ENCODE peak calls at places on chromosome 16, in six cellular contexts. One of them, this sample, is unnamed.

GRCh38 chr16:19532601-19533000 is 8.9 kb downstream of the CCP110 start:
- DNase-seq in HCT116: no peak
- DNase-seq in uterus: no peak
- DNase-seq in A549: no peak
- DNase-seq in erythroblast: no peak
- DNase-seq in sigmoid colon: no peak
- DNase-seq in this sample: no peak

GRCh38 chr16:12393208-12393607 is 410.5 kb downstream of the CPPED1 start:
- DNase-seq in HCT116: no peak
- DNase-seq in uterus: no peak
- DNase-seq in A549: no peak
- DNase-seq in erythroblast: no peak
- DNase-seq in sigmoid colon: no peak
- DNase-seq in this sample: no peak

GRCh38 chr16:29854520-29855100 is 8.4 kb downstream of the CDIPT start:
- DNase-seq in HCT116: no peak
- DNase-seq in uterus: no peak
- DNase-seq in A549: no peak
- DNase-seq in erythroblast: no peak
- DNase-seq in sigmoid colon: no peak
- DNase-seq in this sample: no peak

GRCh38 chr16:27780468-27781194 is 230.7 kb downstream of the KATNIP start:
- DNase-seq in HCT116: no peak
- DNase-seq in uterus: no peak
- DNase-seq in A549: no peak
- DNase-seq in erythroblast: no peak
- DNase-seq in sigmoid colon: no peak
- DNase-seq in this sample: no peak

GRCh38 chr16:2432286-2432685 is 3.0 kb downstream of the CCNF start:
- DNase-seq in HCT116: no peak
- DNase-seq in uterus: no peak
- DNase-seq in A549: no peak
- DNase-seq in erythroblast: no peak
- DNase-seq in sigmoid colon: no peak
- DNase-seq in this sample: no peak

GRCh38 chr16:57677622-57678369 is 9.7 kb downstream of the ADGRG3 start:
- DNase-seq in HCT116: no peak
- DNase-seq in uterus: no peak
- DNase-seq in A549: peak
- DNase-seq in erythroblast: no peak
- DNase-seq in sigmoid colon: peak
- DNase-seq in this sample: no peak

GRCh38 chr16:86355951-86356350 is 154.4 kb upstream of the FOXF1 start:
- DNase-seq in HCT116: peak
- DNase-seq in uterus: no peak
- DNase-seq in A549: no peak
- DNase-seq in erythroblast: no peak
- DNase-seq in sigmoid colon: no peak
- DNase-seq in this sample: no peak

GRCh38 chr16:3256146-3256875 is at the start of gene MEFV:
- DNase-seq in HCT116: no peak
- DNase-seq in uterus: no peak
- DNase-seq in A549: no peak
- DNase-seq in erythroblast: no peak
- DNase-seq in sigmoid colon: no peak
- DNase-seq in this sample: no peak

GRCh38 chr16:75000481-75001081 is 1.8 kb downstream of the ZNRF1 start:
- DNase-seq in HCT116: no peak
- DNase-seq in uterus: no peak
- DNase-seq in A549: no peak
- DNase-seq in erythroblast: peak
- DNase-seq in sigmoid colon: no peak
- DNase-seq in this sample: no peak

GRCh38 chr16:21166561-21166961 is 8.1 kb downstream of the LDAF1 start:
- DNase-seq in HCT116: no peak
- DNase-seq in uterus: no peak
- DNase-seq in A549: no peak
- DNase-seq in erythroblast: no peak
- DNase-seq in sigmoid colon: no peak
- DNase-seq in this sample: peak

GRCh38 chr16:87963400-87963799 is 12.2 kb downstream of the BANP start:
- DNase-seq in HCT116: no peak
- DNase-seq in uterus: no peak
- DNase-seq in A549: no peak
- DNase-seq in erythroblast: peak
- DNase-seq in sigmoid colon: no peak
- DNase-seq in this sample: peak

GRCh38 chr16:13376174-13376573 is 474.8 kb downstream of the SHISA9 start:
- DNase-seq in HCT116: no peak
- DNase-seq in uterus: no peak
- DNase-seq in A549: no peak
- DNase-seq in erythroblast: no peak
- DNase-seq in sigmoid colon: no peak
- DNase-seq in this sample: no peak

GRCh38 chr16:77501260-77501659 is 66.4 kb upstream of the ADAMTS18 start:
- DNase-seq in HCT116: no peak
- DNase-seq in uterus: no peak
- DNase-seq in A549: no peak
- DNase-seq in erythroblast: no peak
- DNase-seq in sigmoid colon: no peak
- DNase-seq in this sample: no peak

GRCh38 chr16:78097522-78097921 is 1.9 kb upstream of the WWOX start:
- DNase-seq in HCT116: no peak
- DNase-seq in uterus: no peak
- DNase-seq in A549: no peak
- DNase-seq in erythroblast: no peak
- DNase-seq in sigmoid colon: no peak
- DNase-seq in this sample: no peak

GRCh38 chr16:27820646-27821345 is 242.7 kb downstream of the GSG1L start:
- DNase-seq in HCT116: no peak
- DNase-seq in uterus: no peak
- DNase-seq in A549: no peak
- DNase-seq in erythroblast: no peak
- DNase-seq in sigmoid colon: peak
- DNase-seq in this sample: no peak

GRCh38 chr16:48409839-48410610 is 24.8 kb upstream of the SIAH1 start:
- DNase-seq in HCT116: no peak
- DNase-seq in uterus: no peak
- DNase-seq in A549: peak
- DNase-seq in erythroblast: peak
- DNase-seq in sigmoid colon: no peak
- DNase-seq in this sample: peak

GRCh38 chr16:31810863-31811262 is 62.7 kb upstream of the ZNF267 start:
- DNase-seq in HCT116: no peak
- DNase-seq in uterus: no peak
- DNase-seq in A549: no peak
- DNase-seq in erythroblast: no peak
- DNase-seq in sigmoid colon: no peak
- DNase-seq in this sample: no peak

GRCh38 chr16:19289805-19290490 is 4.4 kb downstream of the CLEC19A start:
- DNase-seq in HCT116: no peak
- DNase-seq in uterus: no peak
- DNase-seq in A549: no peak
- DNase-seq in erythroblast: no peak
- DNase-seq in sigmoid colon: no peak
- DNase-seq in this sample: no peak

GRCh38 chr16:17125671-17126070 is 345.1 kb downstream of the XYLT1 start:
- DNase-seq in HCT116: no peak
- DNase-seq in uterus: no peak
- DNase-seq in A549: no peak
- DNase-seq in erythroblast: no peak
- DNase-seq in sigmoid colon: no peak
- DNase-seq in this sample: no peak

GRCh38 chr16:12721841-12722467 is 81.7 kb downstream of the CPPED1 start:
- DNase-seq in HCT116: no peak
- DNase-seq in uterus: no peak
- DNase-seq in A549: no peak
- DNase-seq in erythroblast: no peak
- DNase-seq in sigmoid colon: no peak
- DNase-seq in this sample: no peak

GRCh38 chr16:57381791-57382534 is 9.7 kb downstream of the CX3CL1 start:
- DNase-seq in HCT116: no peak
- DNase-seq in uterus: no peak
- DNase-seq in A549: no peak
- DNase-seq in erythroblast: no peak
- DNase-seq in sigmoid colon: no peak
- DNase-seq in this sample: no peak

GRCh38 chr16:28623172-28623711 is 13.4 kb upstream of the SULT1A1 start:
- DNase-seq in HCT116: peak
- DNase-seq in uterus: no peak
- DNase-seq in A549: no peak
- DNase-seq in erythroblast: no peak
- DNase-seq in sigmoid colon: no peak
- DNase-seq in this sample: no peak

GRCh38 chr16:85735225-85735722 is 15.6 kb downstream of the C16orf74 start:
- DNase-seq in HCT116: no peak
- DNase-seq in uterus: no peak
- DNase-seq in A549: no peak
- DNase-seq in erythroblast: no peak
- DNase-seq in sigmoid colon: no peak
- DNase-seq in this sample: no peak

DNA sequence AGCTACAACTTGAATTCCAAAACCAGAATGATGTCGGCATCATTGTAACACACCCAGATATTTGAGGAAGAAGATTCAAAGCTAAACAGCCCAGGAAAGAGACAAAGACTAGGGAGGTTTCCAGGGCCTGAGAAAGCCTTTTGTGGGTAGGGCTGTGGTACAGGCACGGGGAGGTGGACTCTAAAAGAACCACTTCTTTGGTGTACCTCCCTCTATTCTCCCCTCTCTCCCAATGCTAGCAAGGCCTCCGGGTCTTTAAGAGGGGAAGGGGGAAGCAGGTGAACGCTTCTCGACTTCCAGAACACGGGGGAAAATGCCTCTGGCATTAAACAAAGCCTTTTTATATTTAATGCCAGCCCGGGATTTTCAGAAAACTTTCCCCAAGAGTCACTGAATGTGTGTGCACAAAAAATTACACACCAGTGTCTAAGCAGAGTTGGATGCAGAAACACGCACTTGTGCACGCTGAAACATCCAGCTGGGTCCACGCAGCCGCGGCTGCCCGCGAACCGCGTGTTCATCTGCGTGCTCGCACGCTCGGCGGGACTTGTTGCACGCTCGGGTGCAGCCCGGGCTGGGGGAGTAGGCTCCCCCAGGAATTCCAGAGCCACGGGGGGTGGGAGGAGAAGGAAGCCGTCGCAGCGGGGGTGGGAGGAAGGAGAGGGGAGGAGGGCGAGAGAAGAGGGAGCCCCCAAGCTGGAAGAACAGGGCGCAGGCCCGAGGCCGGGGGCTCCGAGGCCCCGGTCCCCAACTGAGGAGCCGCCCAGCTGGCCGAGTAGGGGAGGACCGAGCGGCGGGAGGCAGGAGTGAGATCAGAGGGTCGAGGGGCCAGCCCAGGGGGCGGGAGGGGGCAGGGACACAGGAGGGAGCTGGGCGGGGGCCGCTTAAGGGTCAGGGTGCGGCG is 20.2 kb upstream of the ZNF423 start:
- DNase-seq in HCT116: no peak
- DNase-seq in uterus: no peak
- DNase-seq in A549: no peak
- DNase-seq in erythroblast: no peak
- DNase-seq in sigmoid colon: no peak
- DNase-seq in this sample: no peak
- TF ChIP-seq POLR2A in HCT116: no peak
- TF ChIP-seq POLR2A in uterus: no peak
- TF ChIP-seq POLR2A in A549: no peak
- TF ChIP-seq POLR2A in erythroblast: no peak
- TF ChIP-seq POLR2A in sigmoid colon: no peak
- TF ChIP-seq POLR2A in this sample: no peak

GRCh38 chr16:11348737-11349598 is 3.7 kb downstream of the RMI2 start:
- DNase-seq in HCT116: no peak
- DNase-seq in uterus: no peak
- DNase-seq in A549: no peak
- DNase-seq in erythroblast: no peak
- DNase-seq in sigmoid colon: no peak
- DNase-seq in this sample: no peak
- TF ChIP-seq POLR2A in HCT116: no peak
- TF ChIP-seq POLR2A in uterus: no peak
- TF ChIP-seq POLR2A in A549: no peak
- TF ChIP-seq POLR2A in erythroblast: no peak
- TF ChIP-seq POLR2A in sigmoid colon: no peak
- TF ChIP-seq POLR2A in this sample: no peak

GRCh38 chr16:89460556-89460955 is 29.8 kb downstream of the ANKRD11 start:
- DNase-seq in HCT116: no peak
- DNase-seq in uterus: no peak
- DNase-seq in A549: no peak
- DNase-seq in erythroblast: no peak
- DNase-seq in sigmoid colon: no peak
- DNase-seq in this sample: no peak
- TF ChIP-seq POLR2A in HCT116: no peak
- TF ChIP-seq POLR2A in uterus: no peak
- TF ChIP-seq POLR2A in A549: no peak
- TF ChIP-seq POLR2A in erythroblast: no peak
- TF ChIP-seq POLR2A in sigmoid colon: no peak
- TF ChIP-seq POLR2A in this sample: no peak

GRCh38 chr16:660132-660458 is 7.8 kb upstream of the RHOT2 start:
- DNase-seq in HCT116: no peak
- DNase-seq in uterus: no peak
- DNase-seq in A549: no peak
- DNase-seq in erythroblast: no peak
- DNase-seq in sigmoid colon: no peak
- DNase-seq in this sample: no peak

GRCh38 chr16:661184-661821 is 6.6 kb upstream of the RHOT2 start:
- DNase-seq in HCT116: no peak
- DNase-seq in uterus: no peak
- DNase-seq in A549: no peak
- DNase-seq in erythroblast: no peak
- DNase-seq in sigmoid colon: no peak
- DNase-seq in this sample: no peak

GRCh38 chr16:662095-662494 is 5.8 kb upstream of the RHOT2 start:
- DNase-seq in HCT116: no peak
- DNase-seq in uterus: no peak
- DNase-seq in A549: no peak
- DNase-seq in erythroblast: no peak
- DNase-seq in sigmoid colon: no peak
- DNase-seq in this sample: no peak

GRCh38 chr16:659618-660017 is 8.3 kb upstream of the RHOT2 start:
- DNase-seq in HCT116: no peak
- DNase-seq in uterus: no peak
- DNase-seq in A549: no peak
- DNase-seq in erythroblast: no peak
- DNase-seq in sigmoid colon: no peak
- DNase-seq in this sample: no peak

DNA sequence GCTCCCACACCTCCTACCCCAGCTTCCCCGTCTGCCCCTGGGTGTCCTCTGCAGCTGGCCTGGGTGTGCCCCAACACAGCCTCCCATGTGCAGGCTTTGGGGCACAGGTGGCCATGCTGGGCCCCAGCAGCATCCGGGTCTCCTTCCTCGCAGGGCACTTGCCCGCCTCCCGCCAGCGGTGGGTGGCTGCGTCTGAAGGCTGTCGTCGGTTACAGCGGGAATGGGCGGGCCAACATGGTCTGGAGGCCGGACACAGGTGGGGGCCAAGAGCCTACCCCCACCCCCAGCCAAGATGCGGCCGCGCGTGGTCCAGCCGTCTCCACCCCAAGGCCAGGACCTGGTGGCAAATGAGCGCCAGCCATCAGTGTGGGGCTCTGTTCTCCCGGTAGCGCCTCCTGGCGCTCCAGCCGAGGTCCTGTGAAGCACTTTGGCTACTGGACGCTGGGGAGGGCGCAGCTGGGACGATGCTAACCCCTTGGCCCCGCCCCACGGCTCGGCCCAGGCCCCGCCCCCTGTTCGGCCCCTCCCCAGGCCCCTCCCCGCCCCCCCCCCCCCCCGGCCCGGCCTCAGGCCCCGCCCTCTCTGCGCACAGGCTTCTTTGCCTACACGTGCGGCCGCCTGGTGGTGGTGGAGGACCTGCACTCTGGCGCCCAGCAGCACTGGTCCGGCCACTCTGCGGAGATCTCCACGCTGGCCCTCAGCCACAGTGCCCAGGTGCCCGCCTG is 7.3 kb upstream of the RHOT2 start:
- DNase-seq in HCT116: peak
- DNase-seq in uterus: peak
- DNase-seq in A549: peak
- DNase-seq in erythroblast: peak
- DNase-seq in sigmoid colon: peak
- DNase-seq in this sample: no peak
- TF ChIP-seq POLR2A in HCT116: no peak
- TF ChIP-seq POLR2A in uterus: peak
- TF ChIP-seq POLR2A in A549: no peak
- TF ChIP-seq POLR2A in erythroblast: no peak
- TF ChIP-seq POLR2A in sigmoid colon: no peak
- TF ChIP-seq POLR2A in this sample: no peak